ENCODE peak calls at places on chromosomes 3 and 15, in nine cellular contexts. A, Y, B, N, F, O, M, R and X are unnamed samples.

GRCh38 chr3:172261053-172261452 is 187.2 kb downstream of the GHSR start:
- DNase-seq in R (no peak), A (no peak), Y (no peak), O (no peak), F (no peak), M (no peak), B (peak), N (no peak), X (no peak)

GRCh38 chr15:78004919-78005634 is 72.4 kb downstream of the TBC1D2B start:
- DNase-seq in B (no peak), N (peak), Y (peak), A (peak), M (no peak), O (no peak), R (no peak), F (peak), X (peak)

GRCh38 chr3:196141866-196142673 is 60.2 kb upstream of the TFRC start:
- DNase-seq in R (no peak), Y (no peak), O (no peak), F (no peak), N (no peak), B (peak), M (no peak), A (no peak), X (no peak)

GRCh38 chr3:181705081-181705480 is 6.6 kb upstream of the SOX2 start:
- DNase-seq in B (no peak), F (no peak), Y (no peak), M (no peak), R (no peak), O (no peak), A (no peak), N (no peak), X (no peak)

GRCh38 chr3:42247576-42248027 is 18.4 kb downstream of the CCK start:
- DNase-seq in A (no peak), B (peak), N (peak), O (peak), Y (peak), R (peak), M (no peak), F (peak), X (peak)

GRCh38 chr3:166456291-166456690 is 619.1 kb upstream of the BCHE start:
- DNase-seq in F (no peak), N (no peak), R (no peak), Y (no peak), B (no peak), O (no peak), A (no peak), M (no peak), X (no peak)

GRCh38 chr3:48018841-48019240 is 2.6 kb upstream of the MAP4 start:
- DNase-seq in Y (peak), B (peak), F (no peak), O (no peak), N (peak), A (no peak), M (no peak), R (no peak), X (peak)

GRCh38 chr3:186427627-186428026 is 65.6 kb upstream of the DGKG start:
- DNase-seq in F (peak), R (no peak), O (no peak), B (no peak), Y (no peak), M (no peak), A (no peak), N (no peak), X (peak)

GRCh38 chr3:50577348-50577747 is 8.0 kb downstream of the HEMK1 start:
- DNase-seq in A (no peak), Y (no peak), M (no peak), N (no peak), B (no peak), O (no peak), R (no peak), F (no peak), X (no peak)

GRCh38 chr15:65638681-65639089 is 16.9 kb downstream of the SLC24A1 start:
- DNase-seq in M (no peak), A (no peak), R (peak), O (no peak), Y (peak), B (peak), N (peak), F (peak), X (peak)

GRCh38 chr3:64489361-64490044 is 198.3 kb downstream of the ADAMTS9 start:
- DNase-seq in O (no peak), R (no peak), A (no peak), M (peak), F (peak), N (no peak), B (peak), Y (no peak), X (no peak)

GRCh38 chr15:35886765-35887164 is 340.8 kb upstream of the DPH6 start:
- DNase-seq in F (no peak), B (no peak), A (no peak), R (no peak), O (no peak), N (peak), M (no peak), Y (peak), X (no peak)

GRCh38 chr3:187648177-187648576 is 22.0 kb downstream of the SST start:
- DNase-seq in N (no peak), O (no peak), F (no peak), A (no peak), Y (no peak), R (no peak), B (no peak), M (no peak), X (no peak)

GRCh38 chr15:58203537-58203936 is 65.4 kb downstream of the AQP9 start:
- DNase-seq in Y (peak), N (peak), A (no peak), O (no peak), M (no peak), F (no peak), R (no peak), B (no peak), X (peak)

GRCh38 chr3:167772992-167773391 is 37.5 kb downstream of the SERPINI1 start:
- DNase-seq in M (no peak), O (no peak), B (no peak), A (no peak), Y (no peak), R (no peak), N (no peak), F (no peak), X (no peak)

GRCh38 chr3:39143051-39143885 is 10.1 kb downstream of the CSRNP1 start:
- DNase-seq in A (no peak), B (no peak), M (no peak), N (no peak), F (no peak), Y (no peak), O (no peak), R (no peak), X (no peak)

GRCh38 chr3:123936400-123936799 is 24.6 kb downstream of the CCDC14 start:
- DNase-seq in B (no peak), F (no peak), R (no peak), M (no peak), Y (no peak), O (no peak), N (peak), A (no peak), X (no peak)